ENCODE peak calls at places on chromosomes 2 and 18, in six cellular contexts. I is esophagus squamous epithelium, M is stomach, F is A549, A is suprapubic skin, N is sigmoid colon. T is an unnamed sample.

GRCh38 chr2:165253178-165253577 is 14.0 kb downstream of the SCN2A start:
- DNase-seq in M (no peak), F (no peak), A (no peak), I (no peak), N (no peak), T (no peak)

GRCh38 chr2:150479075-150479915 is 8.2 kb downstream of the RND3 start:
- DNase-seq in N (no peak), A (no peak), M (no peak), I (no peak), F (no peak), T (no peak)

GRCh38 chr2:205712508-205712907 is 30.2 kb downstream of the NRP2 start:
- DNase-seq in N (no peak), I (no peak), A (no peak), F (no peak), M (no peak), T (no peak)

GRCh38 chr2:69483024-69483423 is 45.8 kb upstream of the NFU1 start:
- DNase-seq in F (no peak), I (no peak), N (no peak), A (no peak), M (no peak), T (no peak)

GRCh38 chr2:47405757-47406156 is 2.8 kb downstream of the MSH2 start:
- DNase-seq in A (no peak), F (no peak), N (no peak), I (no peak), M (no peak), T (no peak)

GRCh38 chr2:204667990-204668389 is 122.7 kb downstream of the PARD3B start:
- DNase-seq in A (no peak), M (no peak), I (no peak), N (no peak), F (no peak), T (no peak)

GRCh38 chr18:22143347-22144340 is 25.7 kb upstream of the GATA6 start:
- DNase-seq in F (no peak), N (no peak), A (no peak), I (no peak), M (peak; percentile 47), T (peak; percentile 29)

GRCh38 chr2:72144412-72144745 is 3.3 kb downstream of the CYP26B1 start:
- DNase-seq in A (no peak), M (peak; percentile 25), F (no peak), I (no peak), N (peak; percentile 65), T (no peak)

GRCh38 chr2:145036421-145036901 is 516.5 kb upstream of the ZEB2 start:
- DNase-seq in M (no peak), A (no peak), F (no peak), I (no peak), N (no peak), T (no peak)

GRCh38 chr2:233819884-233820765 is 34.2 kb downstream of the HJURP start:
- DNase-seq in N (peak; percentile 54), I (no peak), M (peak; percentile 19), F (no peak), A (peak; percentile 69), T (peak; percentile 42)

GRCh38 chr2:69291004-69291650 is 95.9 kb downstream of the GFPT1 start:
- DNase-seq in I (no peak), N (no peak), M (no peak), A (no peak), F (no peak), T (no peak)

GRCh38 chr2:196967126-196967525 is 40.6 kb upstream of the PGAP1 start:
- DNase-seq in I (no peak), A (no peak), F (no peak), M (no peak), N (no peak), T (no peak)

GRCh38 chr2:218282173-218282991 is 9.9 kb downstream of the TMBIM1 start:
- DNase-seq in M (peak; percentile 78), N (peak; percentile 92), I (no peak), F (no peak), A (no peak), T (no peak)

GRCh38 chr2:200089040-200089755 is 133.8 kb downstream of the MAIP1 start:
- DNase-seq in F (no peak), A (no peak), M (no peak), N (no peak), I (no peak), T (no peak)

GRCh38 chr2:196592331-196592911 is 47.1 kb upstream of the CCDC150 start:
- DNase-seq in F (no peak), I (no peak), M (no peak), A (no peak), N (no peak), T (peak; percentile 59)

GRCh38 chr2:204251977-204252376 is 293.3 kb upstream of the PARD3B start:
- DNase-seq in A (no peak), I (no peak), M (no peak), F (no peak), N (no peak), T (no peak)

GRCh38 chr2:36461039-36461681 is 105.6 kb downstream of the CRIM1 start:
- DNase-seq in A (no peak), F (peak; percentile 28), I (no peak), N (no peak), M (no peak), T (no peak)

GRCh38 chr2:50125230-50125629 is 906.7 kb downstream of the NRXN1 start:
- DNase-seq in N (no peak), M (no peak), A (no peak), F (no peak), I (no peak), T (no peak)

GRCh38 chr2:43040084-43040854 is 186.1 kb downstream of the ZFP36L2 start:
- DNase-seq in M (no peak), I (no peak), N (no peak), F (no peak), A (no peak), T (peak; percentile 9)

GRCh38 chr2:83650897-83651296 is 808.2 kb downstream of the SUCLG1 start:
- DNase-seq in I (no peak), F (no peak), N (no peak), A (no peak), M (no peak), T (no peak)

GRCh38 chr18:58249677-58250076 is 205.7 kb downstream of the NEDD4L start:
- DNase-seq in N (no peak), F (no peak), I (no peak), A (no peak), M (no peak), T (no peak)

GRCh38 chr2:14232212-14232611 is 400.3 kb upstream of the LRATD1 start:
- DNase-seq in M (no peak), F (no peak), A (no peak), I (no peak), N (no peak), T (no peak)

GRCh38 chr18:48951448-48952286 is 902 bp upstream of the SMAD7 start:
- DNase-seq in I (peak; percentile 42), N (peak; percentile 95), A (peak; percentile 90), F (no peak), M (peak; percentile 90), T (peak; percentile 92)

GRCh38 chr18:13173573-13173972 is 45.0 kb upstream of the LDLRAD4 start:
- DNase-seq in A (no peak), N (no peak), F (no peak), I (no peak), M (no peak), T (no peak)

GRCh38 chr2:99878951-99879350 is 263.4 kb downstream of the AFF3 start:
- DNase-seq in I (no peak), M (no peak), N (no peak), F (no peak), A (no peak), T (no peak)
- TF ChIP-seq POLR2A in I (no peak), M (no peak), N (no peak), F (no peak), A (no peak), T (no peak)

GRCh38 chr2:173989160-173989885 is 24.1 kb upstream of the SP3 start:
- DNase-seq in N (no peak), A (no peak), M (no peak), I (no peak), F (no peak), T (no peak)
- H3K27ac ChIP-seq in N (peak overlapping the region; percentile 62), A (peak overlapping the region; percentile 6), M (no peak overlapping the region), I (peak overlapping the region; percentile 46), F (no peak overlapping the region), T (no peak overlapping the region)

GRCh38 chr18:3015203-3015590 is 2.3 kb upstream of the LPIN2 start:
- DNase-seq in A (no peak), N (no peak), M (no peak), F (peak; percentile 38), I (no peak), T (no peak)

GRCh38 chr18:3012306-3012919 is 531 bp downstream of the LPIN2 start:
- DNase-seq in I (no peak), A (peak; percentile 85), F (no peak), M (peak; percentile 48), N (peak; percentile 76), T (peak; percentile 65)

GRCh38 chr18:3015851-3016250 is 2.9 kb upstream of the LPIN2 start:
- DNase-seq in F (no peak), M (no peak), A (no peak), N (no peak), I (no peak), T (no peak)

GRCh38 chr18:3014501-3015202 is 1.7 kb upstream of the LPIN2 start:
- DNase-seq in F (no peak), M (no peak), N (no peak), A (no peak), I (no peak), T (no peak)

DNA sequence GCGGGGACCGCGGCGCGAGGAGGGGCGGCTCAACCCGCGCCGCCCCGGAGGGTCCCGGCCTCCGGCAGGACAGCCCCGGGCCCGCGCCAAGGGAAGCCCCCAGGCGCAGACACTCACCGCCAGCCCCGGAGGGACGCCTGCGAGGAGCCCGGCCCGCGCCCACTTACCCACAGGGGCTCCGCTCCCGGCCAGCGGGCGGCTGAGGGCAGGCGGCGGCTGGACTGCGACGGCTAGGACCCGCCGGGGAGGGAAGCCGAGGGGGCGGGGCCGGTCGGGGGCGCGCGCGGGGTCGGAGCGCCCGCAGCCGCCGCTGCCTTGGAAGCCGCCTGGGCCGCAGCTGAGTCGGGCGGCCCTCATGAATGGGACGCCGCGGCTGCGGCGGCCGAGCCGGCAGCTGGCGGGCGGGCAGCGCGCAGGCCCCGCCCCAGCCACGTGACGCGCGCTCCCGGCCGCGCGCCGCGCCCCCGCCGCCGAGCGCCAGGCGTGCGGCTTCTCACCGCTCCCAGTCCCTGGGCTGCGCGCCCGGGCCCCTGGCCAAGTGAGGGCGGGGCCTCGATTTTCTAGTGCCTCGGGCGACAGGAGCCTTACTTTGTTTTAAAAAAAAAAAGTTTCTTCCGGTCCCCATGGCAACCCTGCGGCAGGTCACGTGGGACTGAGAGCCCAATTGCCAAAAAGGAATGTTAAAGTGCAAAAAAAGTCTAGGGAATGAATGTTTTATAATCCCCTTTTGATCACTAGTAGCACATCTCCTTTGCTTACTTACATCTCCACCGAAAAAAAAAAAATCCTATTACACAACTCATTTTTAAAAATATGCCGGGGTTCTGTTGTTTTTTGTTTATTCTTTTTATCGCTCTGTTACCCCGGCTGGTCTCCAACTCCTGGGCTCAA is at the start of gene LPIN2:
- DNase-seq in I (peak; percentile 89), M (peak; percentile 100), N (peak; percentile 99), F (peak; percentile 80), A (peak; percentile 99), T (peak; percentile 98)
- TF ChIP-seq POLR2A in I (peak; percentile 75), M (no peak), N (no peak), F (no peak), A (peak; percentile 77), T (peak; percentile 94)

DNA sequence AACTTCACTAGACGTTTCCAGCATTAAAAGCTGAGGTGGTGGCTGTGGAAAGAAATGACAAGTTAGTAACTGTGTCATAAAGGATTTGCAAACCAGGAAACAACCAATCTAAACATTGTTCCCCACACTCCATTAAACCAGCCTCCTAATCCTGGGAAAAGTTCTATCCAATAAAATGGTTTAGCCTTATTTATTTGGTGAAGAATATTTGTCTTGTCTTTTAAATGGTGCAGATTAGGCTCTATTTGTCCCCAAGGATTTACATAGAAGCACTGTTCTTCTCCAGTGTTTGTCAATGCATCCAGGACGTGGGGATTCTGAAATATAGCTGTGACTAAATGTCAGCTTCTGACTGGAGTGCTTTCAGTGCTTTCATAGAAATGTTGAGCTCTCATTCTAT is 10.5 kb upstream of the DPP4 start:
- DNase-seq in A (no peak), I (no peak), F (no peak), M (no peak), N (no peak), T (no peak)
- H3K27ac ChIP-seq in A (no peak overlapping the region), I (no peak overlapping the region), F (no peak overlapping the region), M (no peak overlapping the region), N (no peak overlapping the region), T (no peak overlapping the region)